ENCODE peak calls at places on chromosomes 4 and X, in four cellular contexts. J is pons; S is RWPE1; Q is stimulated activated CD8-positive, alpha-beta memory T cell treated with anti-CD3 and anti-CD28 coated beads, Interleukin-7, amount 100 ng/mL, for 24 hours. K is an unnamed sample.

GRCh38 chrX:2252331-2253065 is 248.3 kb downstream of the DHRSX start:
- DNase-seq in J (no peak), S (no peak), Q (no peak), K (no peak)

GRCh38 chrX:49210406-49210805 is 10.4 kb upstream of the SYP start:
- DNase-seq in J (no peak), S (no peak), Q (no peak), K (no peak)

GRCh38 chrX:87067795-87068194 is 449.8 kb upstream of the KLHL4 start:
- DNase-seq in J (no peak), S (no peak), Q (no peak), K (no peak)

GRCh38 chr4:82891728-82892466 is 944 bp upstream of the SEC31A start:
- DNase-seq in J (peak; percentile 29), S (no peak), Q (no peak), K (peak; percentile 9)

GRCh38 chr4:119498520-119498919 is 130.1 kb downstream of the PDE5A start:
- DNase-seq in J (peak; percentile 73), S (no peak), Q (no peak), K (no peak)

GRCh38 chr4:136395212-136395722 is 1137.0 kb downstream of the PCDH18 start:
- DNase-seq in J (no peak), S (no peak), Q (no peak), K (no peak)

GRCh38 chr4:119286377-119287002 is 35.4 kb downstream of the FABP2 start:
- DNase-seq in J (peak; percentile 75), S (no peak), Q (no peak), K (peak; percentile 79)

GRCh38 chr4:173301518-173302201 is 32.5 kb downstream of the HMGB2 start:
- DNase-seq in J (peak; percentile 37), S (no peak), Q (no peak), K (peak; percentile 69)

GRCh38 chrX:9537781-9538180 is 72.9 kb downstream of the TBL1X start:
- DNase-seq in J (no peak), S (no peak), Q (no peak), K (no peak)

GRCh38 chr4:130257271-130257670 is 1161.3 kb downstream of the C4orf33 start:
- DNase-seq in J (no peak), S (peak; percentile 76), Q (no peak), K (peak; percentile 4)

K was measured in LHCN-M2.